ENCODE peak calls at places on chromosomes 5 and 9, in six cellular contexts. One of them, this sample, is unnamed.

GRCh38 chr5:18807256-18808193 is 1173.3 kb downstream of the TAF11L14 start:
- DNase-seq in GM12865: no peak
- DNase-seq in GM13977: no peak
- DNase-seq in astrocyte: no peak
- DNase-seq in OCI-LY7: no peak
- DNase-seq in nephron progenitor cell: no peak
- DNase-seq in this sample: no peak

GRCh38 chr9:20771721-20772120 is 87.7 kb downstream of the FOCAD start:
- DNase-seq in GM12865: no peak
- DNase-seq in GM13977: no peak
- DNase-seq in astrocyte: no peak
- DNase-seq in OCI-LY7: no peak
- DNase-seq in nephron progenitor cell: no peak
- DNase-seq in this sample: no peak

GRCh38 chr9:12878342-12878978 is 103.6 kb downstream of the LURAP1L start:
- DNase-seq in GM12865: no peak
- DNase-seq in GM13977: no peak
- DNase-seq in astrocyte: no peak
- DNase-seq in OCI-LY7: no peak
- DNase-seq in nephron progenitor cell: no peak
- DNase-seq in this sample: no peak

GRCh38 chr9:136807281-136808074 is at the start of gene RABL6:
- DNase-seq in GM12865: peak; percentile 84
- DNase-seq in GM13977: peak; percentile 99
- DNase-seq in astrocyte: peak; percentile 32
- DNase-seq in OCI-LY7: peak; percentile 86
- DNase-seq in nephron progenitor cell: peak; percentile 81
- DNase-seq in this sample: peak; percentile 66

GRCh38 chr9:81183763-81184162 is 505.6 kb downstream of the TLE1 start:
- DNase-seq in GM12865: no peak
- DNase-seq in GM13977: no peak
- DNase-seq in astrocyte: peak; percentile 92
- DNase-seq in OCI-LY7: no peak
- DNase-seq in nephron progenitor cell: no peak
- DNase-seq in this sample: no peak

GRCh38 chr5:178227138-178227659 is 5.4 kb downstream of the PHYKPL start:
- DNase-seq in GM12865: no peak
- DNase-seq in GM13977: no peak
- DNase-seq in astrocyte: peak; percentile 44
- DNase-seq in OCI-LY7: no peak
- DNase-seq in nephron progenitor cell: no peak
- DNase-seq in this sample: no peak

GRCh38 chr9:111938427-111938800 is 41.8 kb downstream of the UGCG start:
- DNase-seq in GM12865: no peak
- DNase-seq in GM13977: no peak
- DNase-seq in astrocyte: no peak
- DNase-seq in OCI-LY7: no peak
- DNase-seq in nephron progenitor cell: no peak
- DNase-seq in this sample: no peak

GRCh38 chr5:179243333-179243732 is 101.9 kb downstream of the ADAMTS2 start:
- DNase-seq in GM12865: no peak
- DNase-seq in GM13977: no peak
- DNase-seq in astrocyte: no peak
- DNase-seq in OCI-LY7: no peak
- DNase-seq in nephron progenitor cell: no peak
- DNase-seq in this sample: no peak

GRCh38 chr9:99114846-99115500 is 10.1 kb downstream of the TGFBR1 start:
- DNase-seq in GM12865: no peak
- DNase-seq in GM13977: no peak
- DNase-seq in astrocyte: peak; percentile 36
- DNase-seq in OCI-LY7: no peak
- DNase-seq in nephron progenitor cell: no peak
- DNase-seq in this sample: no peak

GRCh38 chr5:132221781-132222648 is 5.6 kb downstream of the P4HA2 start:
- DNase-seq in GM12865: no peak
- DNase-seq in GM13977: no peak
- DNase-seq in astrocyte: peak; percentile 67
- DNase-seq in OCI-LY7: no peak
- DNase-seq in nephron progenitor cell: no peak
- DNase-seq in this sample: no peak

GRCh38 chr9:18061856-18062255 is 412.1 kb upstream of the ADAMTSL1 start:
- DNase-seq in GM12865: no peak
- DNase-seq in GM13977: no peak
- DNase-seq in astrocyte: no peak
- DNase-seq in OCI-LY7: no peak
- DNase-seq in nephron progenitor cell: no peak
- DNase-seq in this sample: no peak

GRCh38 chr9:131112374-131113159 is 12.8 kb upstream of the NUP214 start:
- DNase-seq in GM12865: no peak
- DNase-seq in GM13977: peak; percentile 5
- DNase-seq in astrocyte: no peak
- DNase-seq in OCI-LY7: no peak
- DNase-seq in nephron progenitor cell: no peak
- DNase-seq in this sample: no peak

GRCh38 chr5:160310910-160311295 is 1.5 kb downstream of the CCNJL start:
- DNase-seq in GM12865: no peak
- DNase-seq in GM13977: no peak
- DNase-seq in astrocyte: no peak
- DNase-seq in OCI-LY7: no peak
- DNase-seq in nephron progenitor cell: no peak
- DNase-seq in this sample: no peak

GRCh38 chr9:133861692-133862091 is 123.5 kb upstream of the SARDH start:
- DNase-seq in GM12865: no peak
- DNase-seq in GM13977: no peak
- DNase-seq in astrocyte: no peak
- DNase-seq in OCI-LY7: no peak
- DNase-seq in nephron progenitor cell: no peak
- DNase-seq in this sample: no peak

GRCh38 chr5:149485655-149486615 is 65.3 kb downstream of the CSNK1A1 start:
- DNase-seq in GM12865: no peak
- DNase-seq in GM13977: no peak
- DNase-seq in astrocyte: peak; percentile 100
- DNase-seq in OCI-LY7: no peak
- DNase-seq in nephron progenitor cell: no peak
- DNase-seq in this sample: no peak

GRCh38 chr5:36875051-36875788 is 1.3 kb upstream of the NIPBL start:
- DNase-seq in GM12865: peak; percentile 58
- DNase-seq in GM13977: peak; percentile 32
- DNase-seq in astrocyte: peak; percentile 48
- DNase-seq in OCI-LY7: peak; percentile 63
- DNase-seq in nephron progenitor cell: peak; percentile 68
- DNase-seq in this sample: peak; percentile 43

GRCh38 chr5:153991168-153991567 is 47.5 kb downstream of the FAM114A2 start:
- DNase-seq in GM12865: no peak
- DNase-seq in GM13977: no peak
- DNase-seq in astrocyte: no peak
- DNase-seq in OCI-LY7: no peak
- DNase-seq in nephron progenitor cell: no peak
- DNase-seq in this sample: no peak

GRCh38 chr9:22170990-22171663 is 162.0 kb upstream of the CDKN2B start:
- DNase-seq in GM12865: peak; percentile 13
- DNase-seq in GM13977: no peak
- DNase-seq in astrocyte: no peak
- DNase-seq in OCI-LY7: peak; percentile 70
- DNase-seq in nephron progenitor cell: no peak
- DNase-seq in this sample: no peak

GRCh38 chr5:1500411-1501091 is 23.2 kb downstream of the LPCAT1 start:
- DNase-seq in GM12865: no peak
- DNase-seq in GM13977: no peak
- DNase-seq in astrocyte: no peak
- DNase-seq in OCI-LY7: no peak
- DNase-seq in nephron progenitor cell: no peak
- DNase-seq in this sample: no peak

GRCh38 chr5:142275496-142275895 is 49.3 kb downstream of the SPRY4 start:
- DNase-seq in GM12865: no peak
- DNase-seq in GM13977: no peak
- DNase-seq in astrocyte: no peak
- DNase-seq in OCI-LY7: no peak
- DNase-seq in nephron progenitor cell: no peak
- DNase-seq in this sample: no peak

GRCh38 chr5:139905401-139905800 is 109.8 kb downstream of the PSD2 start:
- DNase-seq in GM12865: no peak
- DNase-seq in GM13977: no peak
- DNase-seq in astrocyte: no peak
- DNase-seq in OCI-LY7: no peak
- DNase-seq in nephron progenitor cell: no peak
- DNase-seq in this sample: no peak

GRCh38 chr9:16352232-16352631 is 518.2 kb downstream of the BNC2 start:
- DNase-seq in GM12865: no peak
- DNase-seq in GM13977: no peak
- DNase-seq in astrocyte: no peak
- DNase-seq in OCI-LY7: no peak
- DNase-seq in nephron progenitor cell: no peak
- DNase-seq in this sample: no peak

GRCh38 chr5:157682257-157682656 is 10.9 kb downstream of the C5orf52 start:
- DNase-seq in GM12865: no peak
- DNase-seq in GM13977: no peak
- DNase-seq in astrocyte: no peak
- DNase-seq in OCI-LY7: no peak
- DNase-seq in nephron progenitor cell: no peak
- DNase-seq in this sample: no peak

GRCh38 chr9:87336914-87337333 is 160.7 kb upstream of the DAPK1 start:
- DNase-seq in GM12865: peak; percentile 79
- DNase-seq in GM13977: peak; percentile 60
- DNase-seq in astrocyte: peak; percentile 68
- DNase-seq in OCI-LY7: peak; percentile 71
- DNase-seq in nephron progenitor cell: no peak
- DNase-seq in this sample: no peak

GRCh38 chr9:8179381-8180053 is 379.9 kb upstream of the DMAC1 start:
- DNase-seq in GM12865: no peak
- DNase-seq in GM13977: no peak
- DNase-seq in astrocyte: no peak
- DNase-seq in OCI-LY7: no peak
- DNase-seq in nephron progenitor cell: no peak
- DNase-seq in this sample: no peak

GRCh38 chr5:130109152-130109551 is 204.9 kb downstream of the CHSY3 start:
- DNase-seq in GM12865: peak; percentile 53
- DNase-seq in GM13977: peak; percentile 10
- DNase-seq in astrocyte: no peak
- DNase-seq in OCI-LY7: peak; percentile 50
- DNase-seq in nephron progenitor cell: no peak
- DNase-seq in this sample: no peak

GRCh38 chr9:101417977-101418376 is 17.6 kb downstream of the ALDOB start:
- DNase-seq in GM12865: no peak
- DNase-seq in GM13977: no peak
- DNase-seq in astrocyte: no peak
- DNase-seq in OCI-LY7: no peak
- DNase-seq in nephron progenitor cell: no peak
- DNase-seq in this sample: no peak

GRCh38 chr5:43730832-43731342 is 127.9 kb downstream of the NNT start:
- DNase-seq in GM12865: no peak
- DNase-seq in GM13977: no peak
- DNase-seq in astrocyte: no peak
- DNase-seq in OCI-LY7: no peak
- DNase-seq in nephron progenitor cell: no peak
- DNase-seq in this sample: no peak

GRCh38 chr5:1801954-1802295 is 718 bp downstream of the NDUFS6 start:
- DNase-seq in GM12865: no peak
- DNase-seq in GM13977: no peak
- DNase-seq in astrocyte: no peak
- DNase-seq in OCI-LY7: peak; percentile 34
- DNase-seq in nephron progenitor cell: no peak
- DNase-seq in this sample: no peak

GRCh38 chr5:911601-912000 is 18.9 kb downstream of the TRIP13 start:
- DNase-seq in GM12865: no peak
- DNase-seq in GM13977: no peak
- DNase-seq in astrocyte: peak; percentile 94
- DNase-seq in OCI-LY7: no peak
- DNase-seq in nephron progenitor cell: no peak
- DNase-seq in this sample: no peak

DNA sequence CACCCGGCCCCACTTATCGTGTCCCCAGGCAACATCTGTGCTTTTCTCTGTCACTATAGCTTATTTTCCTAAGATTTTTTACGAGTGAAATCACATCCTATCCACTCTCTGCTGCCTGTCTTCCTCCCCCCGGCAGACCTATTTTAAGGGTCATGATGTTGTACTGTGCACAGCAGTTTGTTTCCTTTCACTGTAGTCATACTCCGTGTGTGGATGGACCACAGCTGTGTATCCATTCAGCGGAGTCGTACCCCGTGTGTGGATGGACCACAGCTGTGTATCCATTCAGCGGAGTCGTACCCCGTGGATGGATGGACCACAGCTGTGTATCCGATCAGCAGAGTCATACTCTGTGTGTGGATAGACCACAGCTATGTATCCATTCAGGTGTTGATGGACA is 8.7 kb upstream of the FCN2 start:
- DNase-seq in GM12865: no peak
- DNase-seq in GM13977: no peak
- DNase-seq in astrocyte: no peak
- DNase-seq in OCI-LY7: no peak
- DNase-seq in nephron progenitor cell: no peak
- DNase-seq in this sample: no peak
- TF ChIP-seq CTCF in GM12865: no peak
- TF ChIP-seq CTCF in GM13977: no peak
- TF ChIP-seq CTCF in astrocyte: no peak
- TF ChIP-seq CTCF in OCI-LY7: no peak
- TF ChIP-seq CTCF in nephron progenitor cell: no peak
- TF ChIP-seq CTCF in this sample: no peak

GRCh38 chr9:105425817-105426433 is 21.9 kb upstream of the FSD1L start:
- DNase-seq in GM12865: peak; percentile 40
- DNase-seq in GM13977: peak; percentile 56
- DNase-seq in astrocyte: no peak
- DNase-seq in OCI-LY7: peak; percentile 33
- DNase-seq in nephron progenitor cell: no peak
- DNase-seq in this sample: no peak
- TF ChIP-seq CTCF in GM12865: peak; percentile 30
- TF ChIP-seq CTCF in GM13977: peak; percentile 45
- TF ChIP-seq CTCF in astrocyte: peak; percentile 55
- TF ChIP-seq CTCF in OCI-LY7: peak; percentile 82
- TF ChIP-seq CTCF in nephron progenitor cell: peak; percentile 38
- TF ChIP-seq CTCF in this sample: peak; percentile 62

DNA sequence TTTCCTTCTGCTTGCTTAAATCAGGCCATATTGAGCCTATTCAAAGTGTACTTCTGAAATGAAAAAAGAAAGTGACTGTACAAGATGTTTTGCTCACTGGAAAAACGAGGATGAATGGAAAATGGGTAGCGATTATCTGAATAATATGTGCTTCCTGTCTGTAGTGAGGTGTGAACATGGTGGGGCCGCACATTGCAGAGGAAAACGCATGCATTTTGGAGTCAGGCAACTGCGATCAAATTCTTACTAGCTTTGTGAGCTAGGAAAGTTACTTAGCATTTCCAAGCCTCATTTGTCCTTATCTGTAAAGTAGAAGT is 73.0 kb upstream of the PRSS3 start:
- DNase-seq in GM12865: no peak
- DNase-seq in GM13977: no peak
- DNase-seq in astrocyte: no peak
- DNase-seq in OCI-LY7: no peak
- DNase-seq in nephron progenitor cell: no peak
- DNase-seq in this sample: no peak
- TF ChIP-seq CTCF in GM12865: no peak
- TF ChIP-seq CTCF in GM13977: no peak
- TF ChIP-seq CTCF in astrocyte: no peak
- TF ChIP-seq CTCF in OCI-LY7: no peak
- TF ChIP-seq CTCF in nephron progenitor cell: peak; percentile 2
- TF ChIP-seq CTCF in this sample: peak; percentile 31

GRCh38 chr5:15286659-15287058 is 213.3 kb upstream of the FBXL7 start:
- DNase-seq in GM12865: no peak
- DNase-seq in GM13977: no peak
- DNase-seq in astrocyte: no peak
- DNase-seq in OCI-LY7: no peak
- DNase-seq in nephron progenitor cell: no peak
- DNase-seq in this sample: no peak
- TF ChIP-seq CTCF in GM12865: no peak
- TF ChIP-seq CTCF in GM13977: no peak
- TF ChIP-seq CTCF in astrocyte: no peak
- TF ChIP-seq CTCF in OCI-LY7: no peak
- TF ChIP-seq CTCF in nephron progenitor cell: no peak
- TF ChIP-seq CTCF in this sample: peak; percentile 26

GRCh38 chr5:78009937-78010527 is 233.9 kb upstream of the TBCA start:
- DNase-seq in GM12865: no peak
- DNase-seq in GM13977: no peak
- DNase-seq in astrocyte: peak; percentile 80
- DNase-seq in OCI-LY7: no peak
- DNase-seq in nephron progenitor cell: no peak
- DNase-seq in this sample: no peak
- TF ChIP-seq CTCF in GM12865: no peak
- TF ChIP-seq CTCF in GM13977: no peak
- TF ChIP-seq CTCF in astrocyte: no peak
- TF ChIP-seq CTCF in OCI-LY7: no peak
- TF ChIP-seq CTCF in nephron progenitor cell: no peak
- TF ChIP-seq CTCF in this sample: no peak

This sample was measured in neural crest cell.